ENCODE peak calls at places on chromosome 14, in six cellular contexts. One of them, this sample, is unnamed.

GRCh38 chr14:54133896-54134295 is 177.3 kb upstream of the BMP4 start:
- DNase-seq in stomach: no peak
- DNase-seq in upper lobe of right lung: no peak
- DNase-seq in colonic mucosa: no peak
- DNase-seq in tibial nerve: no peak
- DNase-seq in psoas muscle: no peak
- DNase-seq in this sample: no peak

GRCh38 chr14:102819176-102819628 is 42.0 kb downstream of the TRAF3 start:
- DNase-seq in stomach: peak
- DNase-seq in psoas muscle: no peak
- DNase-seq in upper lobe of right lung: no peak
- DNase-seq in tibial nerve: no peak
- DNase-seq in colonic mucosa: peak
- DNase-seq in this sample: no peak

GRCh38 chr14:100898935-100899840 is 4.3 kb downstream of the RTL1 start:
- DNase-seq in upper lobe of right lung: peak
- DNase-seq in tibial nerve: no peak
- DNase-seq in stomach: no peak
- DNase-seq in colonic mucosa: peak
- DNase-seq in psoas muscle: no peak
- DNase-seq in this sample: no peak

GRCh38 chr14:24705840-24706239 is 71.8 kb upstream of the GZMB start:
- DNase-seq in tibial nerve: no peak
- DNase-seq in upper lobe of right lung: no peak
- DNase-seq in colonic mucosa: no peak
- DNase-seq in psoas muscle: no peak
- DNase-seq in stomach: no peak
- DNase-seq in this sample: no peak

GRCh38 chr14:99602054-99602787 is 1.8 kb downstream of the CCDC85C start:
- DNase-seq in upper lobe of right lung: peak
- DNase-seq in psoas muscle: no peak
- DNase-seq in stomach: peak
- DNase-seq in colonic mucosa: peak
- DNase-seq in tibial nerve: no peak
- DNase-seq in this sample: no peak

GRCh38 chr14:20751963-20752562 is 6.4 kb downstream of the EDDM3A start:
- DNase-seq in colonic mucosa: no peak
- DNase-seq in tibial nerve: no peak
- DNase-seq in stomach: no peak
- DNase-seq in psoas muscle: no peak
- DNase-seq in upper lobe of right lung: no peak
- DNase-seq in this sample: no peak

GRCh38 chr14:77849711-77850110 is 49.8 kb downstream of the ADCK1 start:
- DNase-seq in psoas muscle: no peak
- DNase-seq in tibial nerve: no peak
- DNase-seq in stomach: no peak
- DNase-seq in colonic mucosa: no peak
- DNase-seq in upper lobe of right lung: no peak
- DNase-seq in this sample: no peak

GRCh38 chr14:20866963-20867362 is 24.2 kb upstream of the RNASE3 start:
- DNase-seq in stomach: no peak
- DNase-seq in psoas muscle: no peak
- DNase-seq in colonic mucosa: no peak
- DNase-seq in upper lobe of right lung: no peak
- DNase-seq in tibial nerve: no peak
- DNase-seq in this sample: no peak

GRCh38 chr14:75514673-75515630 is 7.3 kb upstream of the BATF start:
- DNase-seq in stomach: no peak
- DNase-seq in psoas muscle: peak
- DNase-seq in colonic mucosa: no peak
- DNase-seq in tibial nerve: no peak
- DNase-seq in upper lobe of right lung: no peak
- DNase-seq in this sample: no peak

GRCh38 chr14:105445901-105446845 is 26.5 kb downstream of the MTA1 start:
- DNase-seq in colonic mucosa: no peak
- DNase-seq in stomach: no peak
- DNase-seq in upper lobe of right lung: no peak
- DNase-seq in tibial nerve: no peak
- DNase-seq in psoas muscle: no peak
- DNase-seq in this sample: peak

GRCh38 chr14:24139272-24139934 is 2.0 kb downstream of the EMC9 start:
- DNase-seq in stomach: no peak
- DNase-seq in colonic mucosa: no peak
- DNase-seq in upper lobe of right lung: no peak
- DNase-seq in psoas muscle: no peak
- DNase-seq in tibial nerve: no peak
- DNase-seq in this sample: no peak

DNA sequence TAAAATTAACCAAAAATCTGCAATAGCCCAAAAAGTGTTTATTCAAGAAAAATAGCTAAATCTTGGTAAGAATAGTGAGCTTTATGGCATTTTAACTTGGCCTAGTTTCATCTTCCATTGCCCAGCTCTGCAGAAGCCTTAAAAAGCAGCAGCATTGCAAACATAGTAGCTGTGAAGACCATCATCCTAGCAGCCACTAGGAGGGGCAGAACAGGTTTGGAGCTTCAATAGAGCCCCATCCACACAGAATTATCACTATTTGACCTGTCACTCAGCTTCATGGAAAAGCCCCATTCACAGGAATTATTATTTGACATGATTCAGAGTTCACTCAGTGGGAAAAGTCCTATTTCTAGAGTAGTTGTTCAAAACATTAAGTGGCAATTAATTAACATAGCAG is 7.3 kb downstream of the CLEC14A start:
- DNase-seq in tibial nerve: no peak
- DNase-seq in colonic mucosa: no peak
- DNase-seq in upper lobe of right lung: no peak
- DNase-seq in psoas muscle: no peak
- DNase-seq in stomach: no peak
- DNase-seq in this sample: no peak
- TF ChIP-seq CTCF in tibial nerve: no peak
- TF ChIP-seq CTCF in colonic mucosa: no peak
- TF ChIP-seq CTCF in upper lobe of right lung: peak
- TF ChIP-seq CTCF in psoas muscle: no peak
- TF ChIP-seq CTCF in stomach: no peak
- TF ChIP-seq CTCF in this sample: no peak

DNA sequence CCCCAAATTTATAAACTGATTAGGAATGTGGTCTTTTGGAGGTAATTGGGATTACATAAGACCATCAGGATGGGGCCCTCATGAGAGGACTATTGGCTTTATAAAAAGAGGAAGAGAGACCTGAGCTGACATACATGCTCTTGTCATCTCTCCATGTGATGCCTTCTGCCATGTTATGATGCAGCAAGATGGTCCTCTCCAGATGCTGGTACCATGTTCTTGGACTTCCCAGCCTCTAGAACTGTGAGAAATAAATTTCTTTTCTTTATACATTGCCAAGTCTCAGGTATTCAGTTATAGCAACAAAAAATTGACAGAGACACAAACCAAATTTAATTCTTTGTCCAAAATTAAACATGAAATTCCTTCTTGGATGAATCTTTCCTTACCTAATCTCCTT is 92.9 kb downstream of the EFCAB11 start:
- DNase-seq in upper lobe of right lung: no peak
- DNase-seq in psoas muscle: no peak
- DNase-seq in colonic mucosa: no peak
- DNase-seq in stomach: no peak
- DNase-seq in tibial nerve: no peak
- DNase-seq in this sample: no peak
- H3K27ac ChIP-seq in upper lobe of right lung: no peak
- H3K27ac ChIP-seq in psoas muscle: no peak
- H3K27ac ChIP-seq in colonic mucosa: no peak
- H3K27ac ChIP-seq in stomach: no peak
- H3K27ac ChIP-seq in tibial nerve: no peak
- H3K27ac ChIP-seq in this sample: no peak

GRCh38 chr14:48974994-48975393 is 611.2 kb downstream of the RPS29 start:
- DNase-seq in upper lobe of right lung: no peak
- DNase-seq in colonic mucosa: no peak
- DNase-seq in stomach: no peak
- DNase-seq in psoas muscle: no peak
- DNase-seq in tibial nerve: no peak
- DNase-seq in this sample: no peak
- TF ChIP-seq CTCF in upper lobe of right lung: no peak
- TF ChIP-seq CTCF in colonic mucosa: no peak
- TF ChIP-seq CTCF in stomach: no peak
- TF ChIP-seq CTCF in psoas muscle: no peak
- TF ChIP-seq CTCF in tibial nerve: no peak
- TF ChIP-seq CTCF in this sample: no peak

GRCh38 chr14:68668531-68668930 is 124.3 kb downstream of the ZFP36L1 start:
- DNase-seq in psoas muscle: no peak
- DNase-seq in stomach: no peak
- DNase-seq in upper lobe of right lung: peak
- DNase-seq in colonic mucosa: no peak
- DNase-seq in tibial nerve: no peak
- DNase-seq in this sample: no peak
- H3K27ac ChIP-seq in psoas muscle: no peak
- H3K27ac ChIP-seq in stomach: peak
- H3K27ac ChIP-seq in upper lobe of right lung: peak
- H3K27ac ChIP-seq in colonic mucosa: peak
- H3K27ac ChIP-seq in tibial nerve: no peak
- H3K27ac ChIP-seq in this sample: no peak

GRCh38 chr14:95681153-95681552 is 5.1 kb upstream of the TCL1B start:
- DNase-seq in psoas muscle: no peak
- DNase-seq in upper lobe of right lung: no peak
- DNase-seq in tibial nerve: no peak
- DNase-seq in colonic mucosa: no peak
- DNase-seq in stomach: no peak
- DNase-seq in this sample: no peak

GRCh38 chr14:95683793-95684192 is 2.4 kb upstream of the TCL1B start:
- DNase-seq in tibial nerve: no peak
- DNase-seq in colonic mucosa: peak
- DNase-seq in upper lobe of right lung: no peak
- DNase-seq in psoas muscle: no peak
- DNase-seq in stomach: peak
- DNase-seq in this sample: no peak

GRCh38 chr14:95677168-95677835 is 8.9 kb upstream of the TCL1B start:
- DNase-seq in psoas muscle: no peak
- DNase-seq in upper lobe of right lung: no peak
- DNase-seq in tibial nerve: no peak
- DNase-seq in colonic mucosa: no peak
- DNase-seq in stomach: no peak
- DNase-seq in this sample: no peak

GRCh38 chr14:95679148-95679547 is 7.1 kb upstream of the TCL1B start:
- DNase-seq in stomach: no peak
- DNase-seq in colonic mucosa: no peak
- DNase-seq in psoas muscle: no peak
- DNase-seq in upper lobe of right lung: no peak
- DNase-seq in tibial nerve: no peak
- DNase-seq in this sample: no peak

DNA sequence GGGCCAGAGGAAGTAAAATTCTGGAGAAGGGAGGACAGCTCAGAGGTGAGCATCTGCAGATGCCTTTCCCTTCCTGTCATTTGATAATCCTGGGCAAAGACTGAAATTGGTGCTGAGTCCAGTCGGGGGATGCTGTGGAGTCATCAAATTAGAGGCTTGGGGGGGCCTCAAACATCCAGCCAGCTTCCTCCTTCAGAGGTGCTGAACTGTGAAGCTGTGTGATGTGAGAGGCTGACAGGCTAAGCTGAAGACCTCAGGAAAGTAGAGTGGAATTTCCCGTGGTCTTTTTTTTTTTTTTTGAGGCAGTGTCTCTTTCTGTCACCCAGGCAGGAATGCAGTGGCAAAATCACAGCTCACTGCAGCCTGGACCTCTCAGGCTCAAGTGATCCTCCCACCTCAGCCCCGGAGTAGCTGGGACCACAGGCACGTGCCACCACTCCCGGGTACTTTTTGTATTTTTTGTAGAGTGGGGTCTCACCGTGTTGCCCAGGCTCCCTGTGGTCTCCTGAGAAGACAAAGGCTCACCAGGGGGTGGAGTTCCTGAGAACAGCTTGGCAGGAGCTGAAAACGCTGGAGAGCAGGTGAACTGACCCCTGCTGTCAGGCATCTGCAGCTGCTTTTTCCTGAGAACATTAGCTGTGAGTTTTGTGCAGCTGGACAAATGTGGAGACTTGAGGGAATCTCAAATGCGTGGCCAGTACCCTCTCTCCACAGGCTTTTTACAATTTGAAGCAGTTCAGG is 6.1 kb upstream of the TCL1B start:
- DNase-seq in tibial nerve: no peak
- DNase-seq in colonic mucosa: no peak
- DNase-seq in psoas muscle: no peak
- DNase-seq in stomach: no peak
- DNase-seq in upper lobe of right lung: no peak
- DNase-seq in this sample: no peak
- TF ChIP-seq CTCF in tibial nerve: no peak
- TF ChIP-seq CTCF in colonic mucosa: no peak
- TF ChIP-seq CTCF in psoas muscle: no peak
- TF ChIP-seq CTCF in stomach: no peak
- TF ChIP-seq CTCF in upper lobe of right lung: no peak
- TF ChIP-seq CTCF in this sample: peak